ENCODE peak calls at places on chromosomes 4 and X, in nine cellular contexts. T, Y, C, W, D, O, L, H and Z are unnamed samples.
A peak's percentile ranks its signal among the peaks of the same experiment; 100 is the strongest.

GRCh38 chr4:129231907-129232626 is 136.1 kb downstream of the C4orf33 start:
- DNase-seq in T (no peak), O (no peak), H (peak; percentile 3), L (no peak), C (no peak), D (no peak), Y (no peak), W (no peak), Z (no peak)

GRCh38 chrX:104864296-104864695 is 298.3 kb downstream of the IL1RAPL2 start:
- DNase-seq in T (no peak), Y (no peak), C (no peak), W (no peak), D (no peak), L (no peak), H (no peak), O (no peak), Z (no peak)

GRCh38 chrX:110317079-110317819 is 636 bp downstream of the AMMECR1 start:
- DNase-seq in O (peak; percentile 29), W (peak; percentile 29), L (peak; percentile 60), T (peak; percentile 15), Y (peak; percentile 18), H (no peak), D (peak; percentile 24), C (no peak), Z (peak; percentile 53)

GRCh38 chrX:34972206-34972605 is 29.6 kb downstream of the FAM47B start:
- DNase-seq in D (no peak), Y (no peak), T (no peak), C (no peak), O (no peak), W (no peak), L (no peak), H (no peak), Z (no peak)

GRCh38 chr4:95428216-95429085 is 120.3 kb downstream of the UNC5C start:
- DNase-seq in O (no peak), C (peak; percentile 9), L (no peak), W (no peak), D (no peak), H (no peak), Y (no peak), T (no peak), Z (no peak)

GRCh38 chrX:129779747-129780146 is at the start of gene SASH3:
- DNase-seq in D (no peak), W (no peak), Y (peak; percentile 39), H (no peak), C (no peak), T (no peak), L (peak; percentile 86), O (no peak), Z (no peak)

GRCh38 chrX:101398694-101399093 is 7.9 kb downstream of the RPL36A start:
- DNase-seq in W (no peak), D (no peak), H (no peak), O (no peak), L (no peak), Y (no peak), T (no peak), C (no peak), Z (no peak)

GRCh38 chrX:154019061-154019621 is 561 bp downstream of the IRAK1 start:
- DNase-seq in C (no peak), O (no peak), T (no peak), W (peak; percentile 33), H (no peak), L (no peak), Y (no peak), D (no peak), Z (peak; percentile 35)

GRCh38 chrX:21638311-21638710 is 19.8 kb downstream of the KLHL34 start:
- DNase-seq in L (no peak), C (peak; percentile 19), W (no peak), T (no peak), O (no peak), D (no peak), H (peak; percentile 20), Y (no peak), Z (no peak)

GRCh38 chr4:125719987-125720386 is 405.2 kb downstream of the FAT4 start:
- DNase-seq in C (no peak), L (no peak), W (no peak), T (no peak), H (no peak), O (no peak), Y (no peak), D (no peak), Z (no peak)

GRCh38 chr4:51831133-51831532 is 11.8 kb upstream of the DCUN1D4 start:
- DNase-seq in W (peak; percentile 83), T (peak; percentile 67), C (peak; percentile 59), O (peak; percentile 67), D (peak; percentile 57), H (peak; percentile 66), L (no peak), Y (peak; percentile 64), Z (peak; percentile 61)

GRCh38 chr4:181761130-181761529 is 482.1 kb upstream of the TENM3 start:
- DNase-seq in O (no peak), D (no peak), H (peak; percentile 78), T (no peak), C (peak; percentile 93), Y (no peak), W (no peak), L (no peak), Z (no peak)

GRCh38 chr4:1393866-1394265 is 12.4 kb downstream of the NKX1-1 start:
- DNase-seq in H (no peak), W (no peak), T (peak; percentile 6), D (no peak), O (no peak), L (no peak), Y (peak; percentile 3), C (no peak), Z (peak; percentile 1)

GRCh38 chrX:109856974-109857373 is 123.9 kb upstream of the ACSL4 start:
- DNase-seq in Y (no peak), H (peak; percentile 62), C (peak; percentile 66), D (no peak), L (no peak), W (peak; percentile 46), O (peak; percentile 40), T (no peak), Z (peak; percentile 15)

GRCh38 chr4:1604706-1605205 is 79.4 kb downstream of the FAM53A start:
- DNase-seq in Y (no peak), L (peak; percentile 67), T (no peak), C (no peak), O (no peak), D (no peak), W (no peak), H (no peak), Z (no peak)

GRCh38 chrX:135295238-135295943 is 13.9 kb upstream of the ETDC start:
- DNase-seq in H (peak; percentile 22), L (peak; percentile 67), T (peak; percentile 73), C (peak; percentile 53), O (peak; percentile 54), D (peak; percentile 6), W (peak; percentile 80), Y (peak; percentile 22), Z (peak; percentile 63)

GRCh38 chrX:136856527-136856926 is 24.0 kb downstream of the RBMX start:
- DNase-seq in L (no peak), D (no peak), C (no peak), H (no peak), W (no peak), O (no peak), Y (no peak), T (no peak), Z (no peak)

GRCh38 chrX:6891404-6891803 is 256.1 kb upstream of the STS start:
- DNase-seq in C (no peak), H (no peak), O (no peak), L (no peak), D (no peak), T (no peak), Y (no peak), W (no peak), Z (no peak)

GRCh38 chr4:151561551-151562256 is 152.7 kb downstream of the FHIP1A start:
- DNase-seq in O (no peak), Y (no peak), H (peak; percentile 44), W (no peak), D (no peak), C (peak; percentile 11), T (no peak), L (no peak), Z (no peak)

DNA sequence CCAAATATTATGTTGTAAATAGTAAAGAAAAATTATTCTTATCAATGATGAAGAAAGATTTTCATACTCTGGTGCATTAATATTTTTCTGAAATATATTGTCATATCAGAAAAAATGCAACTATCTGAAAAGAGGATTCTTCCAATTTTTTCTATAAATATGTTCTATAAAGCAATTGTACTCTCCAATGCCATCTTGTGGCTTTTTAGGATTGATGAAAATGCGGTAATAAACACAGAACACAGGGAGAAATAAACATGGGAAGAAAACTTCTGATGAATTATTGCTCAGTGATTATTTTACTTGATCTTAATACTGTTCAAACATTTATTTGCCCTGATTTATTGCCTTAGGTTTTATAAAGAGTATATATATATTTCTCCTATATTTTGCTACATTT is 215.4 kb downstream of the IL1RAPL1 start:
- DNase-seq in H (no peak), L (no peak), W (no peak), T (no peak), C (peak; percentile 20), D (no peak), O (no peak), Y (no peak), Z (no peak)
- TF ChIP-seq CTCF in H (peak; percentile 13), L (no peak), W (no peak), T (no peak), C (no peak), D (no peak), O (peak; percentile 27), Y (no peak), Z (no peak)

GRCh38 chr4:30386266-30386895 is 333.8 kb upstream of the PCDH7 start:
- DNase-seq in O (no peak), D (no peak), L (no peak), T (no peak), Y (no peak), H (peak; percentile 25), C (peak; percentile 66), W (no peak), Z (no peak)

GRCh38 chr4:30385650-30386049 is 334.5 kb upstream of the PCDH7 start:
- DNase-seq in Y (no peak), D (no peak), C (no peak), O (no peak), W (no peak), H (no peak), T (no peak), L (no peak), Z (no peak)

GRCh38 chr4:30380404-30380998 is 339.7 kb upstream of the PCDH7 start:
- DNase-seq in T (peak; percentile 76), D (peak; percentile 54), O (peak; percentile 83), W (peak; percentile 94), C (peak; percentile 79), L (no peak), Y (no peak), H (peak; percentile 76), Z (peak; percentile 54)
- TF ChIP-seq CTCF in T (peak; percentile 82), D (peak; percentile 88), O (peak; percentile 78), W (peak; percentile 90), C (peak; percentile 58), L (peak; percentile 61), Y (peak; percentile 55), H (peak; percentile 97), Z (peak; percentile 82)

GRCh38 chrX:81238166-81238565 is 36.3 kb downstream of the SH3BGRL start:
- DNase-seq in C (no peak), Y (no peak), O (no peak), T (no peak), L (no peak), D (no peak), H (no peak), W (peak; percentile 15), Z (no peak)
- TF ChIP-seq CTCF in C (no peak), Y (no peak), O (no peak), T (no peak), L (no peak), D (no peak), H (no peak), W (no peak), Z (no peak)

GRCh38 chrX:107985032-107985431 is 2.9 kb upstream of the TEX13B start:
- DNase-seq in H (no peak), W (no peak), O (no peak), T (no peak), Y (no peak), L (no peak), D (no peak), C (peak; percentile 0), Z (no peak)
- TF ChIP-seq CTCF in H (no peak), W (no peak), O (no peak), T (no peak), Y (no peak), L (no peak), D (no peak), C (no peak), Z (no peak)